ENCODE peak calls at places on chromosomes 11 and 22, in six cellular contexts. Q is IMR-90, Z is neuronal stem cell, A is H9, Y is mesenchymal stem cell, D is trophoblast cell. E is an unnamed sample.

GRCh38 chr11:67357831-67358555 is 4.6 kb upstream of the POLD4 start:
- DNase-seq in Q (peak), Z (no peak), A (no peak), Y (peak), D (no peak), E (no peak)

GRCh38 chr22:47943729-47944700 is 1181.6 kb downstream of the TBC1D22A start:
- DNase-seq in Q (no peak), Z (no peak), A (no peak), Y (no peak), D (no peak), E (no peak)

GRCh38 chr22:18096823-18097222 is 13.8 kb upstream of the TUBA8 start:
- DNase-seq in Q (no peak), Z (no peak), A (no peak), Y (no peak), D (no peak), E (no peak)

GRCh38 chr11:130727715-130728114 is 188.6 kb downstream of the SNX19 start:
- DNase-seq in Q (no peak), Z (no peak), A (no peak), Y (no peak), D (no peak), E (no peak)

GRCh38 chr11:108788565-108789199 is 123.8 kb downstream of the DDX10 start:
- DNase-seq in Q (peak), Z (peak), A (peak), Y (peak), D (no peak), E (peak)

GRCh38 chr11:11841121-11841604 is 609 bp upstream of the USP47 start:
- DNase-seq in Q (no peak), Z (no peak), A (peak), Y (no peak), D (no peak), E (no peak)

GRCh38 chr11:99327527-99327926 is 306.8 kb downstream of the CNTN5 start:
- DNase-seq in Q (peak), Z (no peak), A (no peak), Y (no peak), D (no peak), E (no peak)

GRCh38 chr11:614583-615452 is 932 bp downstream of the IRF7 start:
- DNase-seq in Q (no peak), Z (no peak), A (no peak), Y (no peak), D (no peak), E (peak)

GRCh38 chr11:75467881-75468280 is 34.9 kb upstream of the KLHL35 start:
- DNase-seq in Q (no peak), Z (no peak), A (no peak), Y (no peak), D (no peak), E (no peak)

GRCh38 chr22:25514436-25514835 is 50.0 kb upstream of the GRK3 start:
- DNase-seq in Q (peak), Z (no peak), A (no peak), Y (no peak), D (no peak), E (no peak)

GRCh38 chr11:2837096-2837601 is 48.4 kb downstream of the CDKN1C start:
- DNase-seq in Q (peak), Z (peak), A (peak), Y (peak), D (peak), E (no peak)

GRCh38 chr11:6608011-6608410 is 4.0 kb downstream of the TAF10 start:
- DNase-seq in Q (no peak), Z (no peak), A (no peak), Y (no peak), D (peak), E (no peak)

GRCh38 chr11:109789911-109790310 is 303.3 kb upstream of the ZC3H12C start:
- DNase-seq in Q (peak), Z (no peak), A (no peak), Y (no peak), D (peak), E (no peak)

GRCh38 chr11:58938398-58938797 is 890 bp upstream of the GLYATL1 start:
- DNase-seq in Q (no peak), Z (no peak), A (no peak), Y (no peak), D (no peak), E (no peak)

GRCh38 chr22:39092111-39092867 is 4.8 kb upstream of the APOBEC3H start:
- DNase-seq in Q (no peak), Z (no peak), A (no peak), Y (no peak), D (no peak), E (no peak)

GRCh38 chr22:38005943-38006342 is 21.6 kb upstream of the SOX10 start:
- DNase-seq in Q (no peak), Z (no peak), A (no peak), Y (no peak), D (no peak), E (no peak)

GRCh38 chr11:67488155-67488480 is 5.3 kb downstream of the AIP start:
- DNase-seq in Q (no peak), Z (no peak), A (no peak), Y (no peak), D (no peak), E (no peak)

GRCh38 chr11:113997473-113997872 is 22.6 kb downstream of the HTR3A start:
- DNase-seq in Q (no peak), Z (no peak), A (no peak), Y (no peak), D (no peak), E (no peak)

GRCh38 chr22:40028098-40028425 is 33.3 kb downstream of the FAM83F start:
- DNase-seq in Q (no peak), Z (no peak), A (no peak), Y (no peak), D (no peak), E (no peak)

GRCh38 chr11:78344114-78344513 is 73.5 kb downstream of the GAB2 start:
- DNase-seq in Q (no peak), Z (no peak), A (no peak), Y (no peak), D (no peak), E (no peak)

GRCh38 chr11:68041617-68042218 is 2.9 kb downstream of the TCIRG1 start:
- DNase-seq in Q (no peak), Z (no peak), A (no peak), Y (no peak), D (no peak), E (peak)

GRCh38 chr11:72735495-72736027 is 16.6 kb downstream of the ARAP1 start:
- DNase-seq in Q (peak), Z (no peak), A (peak), Y (peak), D (peak), E (no peak)

GRCh38 chr11:130894322-130895025 is 21.8 kb downstream of the SNX19 start:
- DNase-seq in Q (peak), Z (peak), A (peak), Y (peak), D (peak), E (peak)

GRCh38 chr11:65856689-65857499 is 1.1 kb downstream of the CFL1 start:
- DNase-seq in Q (peak), Z (peak), A (peak), Y (peak), D (peak), E (no peak)

GRCh38 chr11:94283678-94284077 is 20.7 kb upstream of the IZUMO1R start:
- DNase-seq in Q (no peak), Z (no peak), A (no peak), Y (no peak), D (no peak), E (no peak)

GRCh38 chr11:818396-819128 is at the start of gene PNPLA2:
- DNase-seq in Q (no peak), Z (no peak), A (no peak), Y (no peak), D (no peak), E (no peak)

GRCh38 chr11:121928597-121929580 is 187.1 kb downstream of the BLID start:
- DNase-seq in Q (no peak), Z (peak), A (peak), Y (no peak), D (no peak), E (no peak)

GRCh38 chr11:27718853-27719574 is 18.8 kb upstream of the BDNF start:
- DNase-seq in Q (peak), Z (peak), A (peak), Y (peak), D (no peak), E (peak)

GRCh38 chr22:36244522-36245391 is 5.4 kb upstream of the APOL2 start:
- DNase-seq in Q (peak), Z (no peak), A (peak), Y (no peak), D (no peak), E (no peak)

GRCh38 chr11:123475478-123475877 is 45.4 kb downstream of the GRAMD1B start:
- DNase-seq in Q (peak), Z (peak), A (no peak), Y (peak), D (peak), E (no peak)

GRCh38 chr11:108436594-108436993 is 30.7 kb downstream of the C11orf65 start:
- DNase-seq in Q (no peak), Z (no peak), A (no peak), Y (peak), D (no peak), E (no peak)

GRCh38 chr22:50481440-50482106 is at the start of gene ADM2:
- DNase-seq in Q (no peak), Z (peak), A (peak), Y (peak), D (no peak), E (peak)

GRCh38 chr11:12201016-12201985 is 90.9 kb downstream of the MICAL2 start:
- DNase-seq in Q (peak), Z (no peak), A (no peak), Y (peak), D (peak), E (no peak)

GRCh38 chr22:17121235-17122195 is at the start of gene TMEM121B:
- DNase-seq in Q (peak), Z (peak), A (peak), Y (peak), D (no peak), E (peak)

GRCh38 chr11:132844956-132845355 is 687.3 kb downstream of the OPCML start:
- DNase-seq in Q (peak), Z (no peak), A (no peak), Y (peak), D (no peak), E (no peak)

GRCh38 chr22:49827853-49828598 is at the start of gene BRD1:
- DNase-seq in Q (peak), Z (peak), A (peak), Y (peak), D (no peak), E (no peak)

GRCh38 chr11:79335681-79336080 is 105.1 kb downstream of the TENM4 start:
- DNase-seq in Q (no peak), Z (no peak), A (no peak), Y (no peak), D (peak), E (no peak)

GRCh38 chr11:13294178-13294577 is 16.6 kb downstream of the BMAL1 start:
- DNase-seq in Q (no peak), Z (no peak), A (no peak), Y (no peak), D (no peak), E (no peak)

GRCh38 chr11:13292970-13293369 is 15.4 kb downstream of the BMAL1 start:
- DNase-seq in Q (no peak), Z (no peak), A (no peak), Y (no peak), D (no peak), E (no peak)

GRCh38 chr11:13290221-13290980 is 12.8 kb downstream of the BMAL1 start:
- DNase-seq in Q (no peak), Z (no peak), A (no peak), Y (no peak), D (peak), E (no peak)

GRCh38 chr11:13291361-13291760 is 13.8 kb downstream of the BMAL1 start:
- DNase-seq in Q (no peak), Z (no peak), A (no peak), Y (no peak), D (no peak), E (no peak)

DNA sequence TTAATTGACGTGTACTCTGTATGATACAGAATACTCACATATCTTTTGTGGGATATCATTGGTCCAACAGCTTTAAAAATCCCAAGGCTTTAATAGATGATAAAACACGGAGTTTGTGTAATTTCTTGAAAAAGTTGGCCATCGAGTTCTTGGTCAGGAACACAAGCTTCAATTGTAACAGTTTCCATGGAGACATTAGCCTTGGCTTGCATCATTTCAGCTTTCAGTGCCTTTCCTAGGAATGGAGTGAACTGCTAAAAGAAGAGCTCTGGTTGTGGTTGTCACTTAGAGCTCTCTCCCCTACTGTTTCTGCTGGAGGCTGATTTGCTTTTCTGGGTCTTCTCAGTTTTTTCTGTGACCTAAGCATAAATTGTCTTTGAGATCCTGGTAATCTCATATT is 14.2 kb downstream of the BMAL1 start:
- DNase-seq in Q (no peak), Z (no peak), A (no peak), Y (peak), D (no peak), E (no peak)
- H4K91ac ChIP-seq in Q (no peak), Z (no peak), A (no peak), Y (no peak), D (no peak), E (no peak)

GRCh38 chr11:69307421-69307820 is 13.5 kb downstream of the MYEOV start:
- DNase-seq in Q (no peak), Z (no peak), A (no peak), Y (no peak), D (no peak), E (no peak)

GRCh38 chr11:69307871-69308381 is 14.0 kb downstream of the MYEOV start:
- DNase-seq in Q (no peak), Z (no peak), A (no peak), Y (no peak), D (no peak), E (no peak)

GRCh38 chr11:69308531-69308930 is 14.6 kb downstream of the MYEOV start:
- DNase-seq in Q (no peak), Z (no peak), A (no peak), Y (no peak), D (peak), E (no peak)

GRCh38 chr11:69305885-69306540 is 12.1 kb downstream of the MYEOV start:
- DNase-seq in Q (no peak), Z (no peak), A (no peak), Y (no peak), D (no peak), E (no peak)

DNA sequence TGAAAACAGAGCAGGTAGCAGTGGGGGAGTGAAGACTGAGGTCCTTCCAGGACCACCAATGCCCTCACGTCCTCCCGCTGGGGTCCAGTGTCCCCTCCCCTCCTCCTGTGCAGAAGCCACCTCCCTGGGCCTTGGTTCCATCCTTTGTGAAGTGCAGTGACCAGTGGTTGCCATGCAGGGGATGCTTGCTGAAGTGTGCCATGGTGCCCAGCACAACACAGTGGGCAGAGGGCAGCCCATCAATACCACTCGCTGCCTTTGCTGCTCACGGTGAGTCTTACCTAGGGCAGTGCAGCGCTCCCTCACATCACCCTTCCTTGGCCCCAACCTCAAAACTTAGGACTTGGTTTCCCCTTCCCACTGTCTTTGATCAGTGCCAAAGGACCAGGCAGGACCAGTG is 12.9 kb downstream of the MYEOV start:
- DNase-seq in Q (no peak), Z (no peak), A (no peak), Y (no peak), D (no peak), E (no peak)
- H4K91ac ChIP-seq in Q (peak), Z (no peak), A (no peak), Y (peak), D (no peak), E (no peak)

DNA sequence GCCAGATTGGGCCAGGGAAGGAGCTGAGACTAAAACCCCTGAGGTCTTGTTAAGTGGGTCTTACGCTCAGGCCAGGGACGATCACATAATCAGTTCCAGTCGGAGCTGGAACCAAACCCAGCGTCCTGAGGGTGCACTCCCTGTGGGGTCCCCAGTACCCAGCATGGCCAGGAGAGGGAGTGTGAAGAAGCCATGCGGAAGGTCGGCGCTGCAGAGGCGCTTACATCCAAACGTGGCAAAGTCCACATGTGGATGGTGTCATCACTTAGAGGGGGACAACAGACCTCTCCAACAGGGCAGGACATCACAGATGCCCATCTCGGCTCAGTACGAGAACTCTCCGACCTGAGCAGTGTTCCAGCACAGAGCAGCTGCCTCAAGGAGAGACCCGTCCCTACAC is 8.3 kb downstream of the ATP5MGL start:
- DNase-seq in Q (no peak), Z (no peak), A (peak), Y (no peak), D (no peak), E (no peak)
- H4K91ac ChIP-seq in Q (no peak), Z (no peak), A (no peak), Y (no peak), D (no peak), E (no peak)

GRCh38 chr22:34454598-34454997 is 534.3 kb upstream of the LARGE1 start:
- DNase-seq in Q (no peak), Z (no peak), A (no peak), Y (no peak), D (no peak), E (no peak)
- H4K91ac ChIP-seq in Q (no peak), Z (no peak), A (no peak), Y (no peak), D (no peak), E (no peak)

GRCh38 chr22:44120314-44120704 is 60.4 kb upstream of the PARVG start:
- DNase-seq in Q (no peak), Z (no peak), A (no peak), Y (no peak), D (no peak), E (no peak)
- H4K91ac ChIP-seq in Q (no peak), Z (no peak), A (no peak), Y (no peak), D (no peak), E (peak)

DNA sequence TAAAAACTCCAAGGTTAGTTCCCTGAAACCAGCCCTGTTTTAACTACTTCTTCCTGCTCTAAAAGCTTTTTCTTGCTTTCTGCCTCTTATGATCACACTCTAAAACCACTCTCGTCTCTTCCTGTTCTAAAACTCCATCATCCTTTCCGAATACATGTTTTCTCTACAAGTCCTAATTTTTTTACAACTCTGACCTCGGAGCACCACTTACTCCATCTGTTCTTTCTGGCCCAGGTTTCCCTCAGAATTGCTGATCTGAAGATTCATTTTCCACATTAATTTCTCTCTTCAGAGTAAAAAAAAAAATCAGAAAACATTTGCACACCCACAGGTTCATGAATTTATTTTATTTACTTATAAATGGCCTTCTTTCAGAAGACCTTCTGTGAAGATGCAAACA is 265.7 kb upstream of the CADM1 start:
- DNase-seq in Q (no peak), Z (no peak), A (no peak), Y (no peak), D (no peak), E (no peak)
- H4K91ac ChIP-seq in Q (no peak), Z (no peak), A (no peak), Y (no peak), D (no peak), E (no peak)

GRCh38 chr11:3849297-3849874 is 6.1 kb upstream of the STIM1 start:
- DNase-seq in Q (peak), Z (peak), A (no peak), Y (peak), D (peak), E (no peak)

GRCh38 chr11:3840870-3841425 is at the start of gene RHOG:
- DNase-seq in Q (peak), Z (peak), A (peak), Y (peak), D (peak), E (no peak)

GRCh38 chr11:3841426-3842304 is 906 bp upstream of the RHOG start:
- DNase-seq in Q (peak), Z (peak), A (peak), Y (peak), D (peak), E (no peak)

GRCh38 chr11:3840289-3840869 is 380 bp downstream of the RHOG start:
- DNase-seq in Q (no peak), Z (peak), A (no peak), Y (no peak), D (peak), E (no peak)

GRCh38 chr11:3845670-3846069 is 4.9 kb upstream of the RHOG start:
- DNase-seq in Q (no peak), Z (no peak), A (no peak), Y (no peak), D (no peak), E (no peak)
- H4K91ac ChIP-seq in Q (no peak), Z (no peak), A (no peak), Y (no peak), D (no peak), E (no peak)

DNA sequence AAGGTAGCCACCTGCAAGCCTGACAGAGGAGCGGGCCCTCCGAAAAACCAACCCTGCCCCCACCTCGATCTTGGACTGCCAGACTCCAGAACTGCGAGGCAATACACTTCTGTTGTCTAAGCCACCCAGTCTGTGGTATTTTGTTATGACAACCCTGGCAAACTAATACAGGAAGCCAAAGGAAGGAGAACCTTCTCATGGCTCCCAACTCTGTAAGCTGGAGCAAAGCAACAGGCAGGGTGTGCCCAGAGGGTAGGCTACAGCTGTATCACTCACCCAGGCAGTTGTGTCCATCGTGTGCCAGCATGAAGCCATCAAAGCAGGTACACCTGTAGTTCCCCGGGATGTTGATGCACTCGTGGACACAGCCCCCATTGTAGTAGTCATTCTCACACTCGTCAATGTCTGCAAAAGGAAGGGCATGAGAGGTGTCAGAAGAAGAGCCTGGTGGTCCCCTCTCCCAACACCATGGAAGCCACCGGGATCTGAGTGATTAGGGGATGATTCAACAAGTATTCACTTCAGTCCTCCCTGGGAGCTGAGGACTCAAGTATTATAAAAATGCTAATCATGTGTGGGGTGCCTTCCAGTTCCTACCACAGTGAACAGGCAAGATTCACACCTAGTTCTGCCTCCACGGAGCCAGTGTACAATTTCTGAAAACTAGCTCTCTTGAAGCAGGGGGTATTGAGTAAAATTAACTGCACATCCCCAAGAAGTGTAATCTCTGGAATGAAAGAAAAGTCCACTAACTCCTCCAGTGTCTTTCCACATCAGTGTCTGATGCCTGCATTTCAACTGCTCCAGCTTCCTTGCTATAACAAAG is 23.3 kb downstream of the SCUBE1 start:
- DNase-seq in Q (no peak), Z (no peak), A (no peak), Y (no peak), D (peak), E (no peak)
- H4K91ac ChIP-seq in Q (no peak), Z (no peak), A (no peak), Y (no peak), D (no peak), E (no peak)

E was measured in H1.